ENCODE peak calls at places on chromosomes 5 and 9, in seven cellular contexts. T, V, C, L, M, Q and Y are unnamed samples.

GRCh38 chr5:137146402-137146889 is 352.7 kb downstream of the SPOCK1 start:
- DNase-seq in T (peak), V (no peak), C (peak), L (no peak), M (no peak), Q (peak), Y (no peak)

GRCh38 chr5:171521219-171521633 is 101.8 kb downstream of the FGF18 start:
- DNase-seq in T (peak), V (peak), C (peak), L (no peak), M (no peak), Q (peak), Y (no peak)

GRCh38 chr5:130337179-130337888 is 433.1 kb downstream of the CHSY3 start:
- DNase-seq in T (peak), V (no peak), C (no peak), L (no peak), M (no peak), Q (peak), Y (no peak)

GRCh38 chr5:68251804-68252648 is 36.5 kb downstream of the PIK3R1 start:
- DNase-seq in T (no peak), V (no peak), C (peak), L (no peak), M (no peak), Q (no peak), Y (no peak)

GRCh38 chr9:35575478-35575877 is 29.6 kb upstream of the TESK1 start:
- DNase-seq in T (no peak), V (no peak), C (no peak), L (no peak), M (no peak), Q (no peak), Y (no peak)

GRCh38 chr5:72296251-72296650 is 23.8 kb downstream of the MRPS27 start:
- DNase-seq in T (no peak), V (no peak), C (no peak), L (no peak), M (no peak), Q (no peak), Y (no peak)

GRCh38 chr5:168472329-168472728 is 13.9 kb upstream of the RARS1 start:
- DNase-seq in T (peak), V (no peak), C (no peak), L (no peak), M (no peak), Q (peak), Y (no peak)

GRCh38 chr5:145775893-145776444 is 59.2 kb downstream of the PRELID2 start:
- DNase-seq in T (peak), V (no peak), C (no peak), L (no peak), M (no peak), Q (peak), Y (no peak)

GRCh38 chr5:112418412-112419049 is 546 bp downstream of the EPB41L4A start:
- DNase-seq in T (no peak), V (peak), C (peak), L (no peak), M (no peak), Q (no peak), Y (peak)

GRCh38 chr5:60959156-60959555 is 14.2 kb downstream of the NDUFAF2 start:
- DNase-seq in T (peak), V (no peak), C (no peak), L (no peak), M (no peak), Q (peak), Y (no peak)

GRCh38 chr9:30048396-30048795 is 2336.0 kb upstream of the ACO1 start:
- DNase-seq in T (no peak), V (no peak), C (no peak), L (no peak), M (no peak), Q (no peak), Y (no peak)

GRCh38 chr5:152270117-152270516 is 135.0 kb downstream of the NMUR2 start:
- DNase-seq in T (no peak), V (no peak), C (no peak), L (no peak), M (no peak), Q (no peak), Y (no peak)

GRCh38 chr5:117594165-117594564 is 1019.5 kb upstream of the SEMA6A start:
- DNase-seq in T (no peak), V (peak), C (peak), L (no peak), M (no peak), Q (no peak), Y (no peak)

GRCh38 chr5:126139773-126140172 is 283.4 kb upstream of the GRAMD2B start:
- DNase-seq in T (no peak), V (no peak), C (no peak), L (no peak), M (no peak), Q (peak), Y (no peak)

GRCh38 chr5:92559743-92560142 is 1021.3 kb downstream of the NR2F1-AS1 start:
- DNase-seq in T (peak), V (no peak), C (no peak), L (no peak), M (no peak), Q (peak), Y (no peak)

GRCh38 chr5:32115985-32116384 is 58.1 kb downstream of the GOLPH3 start:
- DNase-seq in T (peak), V (no peak), C (no peak), L (no peak), M (no peak), Q (no peak), Y (no peak)

GRCh38 chr5:40486437-40487270 is 193.1 kb upstream of the PTGER4 start:
- DNase-seq in T (no peak), V (no peak), C (no peak), L (no peak), M (peak), Q (peak), Y (peak)

GRCh38 chr9:107504585-107505455 is 15.3 kb upstream of the KLF4 start:
- DNase-seq in T (peak), V (no peak), C (peak), L (no peak), M (no peak), Q (peak), Y (no peak)

GRCh38 chr5:21654-22233 is 70.2 kb upstream of the PLEKHG4B start:
- DNase-seq in T (peak), V (no peak), C (no peak), L (no peak), M (no peak), Q (peak), Y (no peak)

GRCh38 chr9:98654247-98654646 is 54.5 kb downstream of the GABBR2 start:
- DNase-seq in T (no peak), V (no peak), C (no peak), L (no peak), M (no peak), Q (peak), Y (no peak)

GRCh38 chr5:176644878-176645670 is 2.2 kb upstream of the TSPAN17 start:
- DNase-seq in T (no peak), V (no peak), C (no peak), L (no peak), M (no peak), Q (no peak), Y (no peak)

GRCh38 chr9:77807295-77807694 is 159.2 kb upstream of the GNA14 start:
- DNase-seq in T (peak), V (no peak), C (no peak), L (no peak), M (no peak), Q (peak), Y (no peak)

GRCh38 chr5:156835905-156836304 is 14.2 kb upstream of the PPP1R2B start:
- DNase-seq in T (peak), V (peak), C (no peak), L (no peak), M (peak), Q (peak), Y (no peak)

GRCh38 chr9:95182854-95183563 is 134.5 kb downstream of the FANCC start:
- DNase-seq in T (peak), V (peak), C (no peak), L (no peak), M (no peak), Q (no peak), Y (no peak)

GRCh38 chr5:164392531-164392930 is 887.1 kb downstream of the MAT2B start:
- DNase-seq in T (no peak), V (no peak), C (no peak), L (no peak), M (no peak), Q (no peak), Y (no peak)

GRCh38 chr5:138054863-138055558 is 22.1 kb upstream of the FAM13B start:
- DNase-seq in T (no peak), V (peak), C (no peak), L (no peak), M (no peak), Q (no peak), Y (no peak)

GRCh38 chr9:107559499-107560086 is 70.0 kb upstream of the KLF4 start:
- DNase-seq in T (no peak), V (no peak), C (no peak), L (no peak), M (no peak), Q (no peak), Y (no peak)

GRCh38 chr9:131577005-131578000 is 32.0 kb downstream of the PRRT1B start:
- DNase-seq in T (no peak), V (no peak), C (no peak), L (no peak), M (no peak), Q (no peak), Y (no peak)

GRCh38 chr5:74624501-74624900 is 16.0 kb downstream of the ENC1 start:
- DNase-seq in T (no peak), V (no peak), C (no peak), L (no peak), M (no peak), Q (peak), Y (no peak)

GRCh38 chr9:136694163-136694864 is 7.1 kb upstream of the AGPAT2 start:
- DNase-seq in T (peak), V (peak), C (no peak), L (no peak), M (peak), Q (peak), Y (peak)
- TF ChIP-seq CTCF in T (peak), V (peak), C (peak), L (peak), M (peak), Q (peak), Y (peak)

GRCh38 chr9:113150670-113151591 is at the start of gene SLC31A2:
- DNase-seq in T (peak), V (peak), C (peak), L (peak), M (peak), Q (peak), Y (peak)
- TF ChIP-seq CTCF in T (peak), V (peak), C (peak), L (peak), M (peak), Q (peak), Y (peak)

GRCh38 chr9:69857828-69858227 is 37.2 kb downstream of the CFAP95 start:
- DNase-seq in T (no peak), V (no peak), C (no peak), L (no peak), M (no peak), Q (no peak), Y (no peak)
- TF ChIP-seq CTCF in T (no peak), V (no peak), C (no peak), L (no peak), M (no peak), Q (no peak), Y (no peak)

GRCh38 chr5:14870347-14871083 is 1.1 kb downstream of the ANKH start:
- DNase-seq in T (no peak), V (peak), C (peak), L (no peak), M (no peak), Q (peak), Y (peak)
- TF ChIP-seq CTCF in T (no peak), V (no peak), C (no peak), L (no peak), M (no peak), Q (no peak), Y (peak)